ENCODE peak calls at places on chromosomes 11 and 22, in seven cellular contexts. U is heart left ventricle, J is endothelial cell of umbilical vein, G is sigmoid colon, X is uterus, Y is stomach, Q is tibial nerve. O is an unnamed sample.

GRCh38 chr22:23815781-23816551 is 22.8 kb downstream of the DERL3 start:
- DNase-seq in U (no peak), J (no peak), G (no peak), X (no peak), Y (no peak), Q (no peak), O (no peak)

GRCh38 chr22:48866906-48867597 is 960.6 kb downstream of the BRD1 start:
- DNase-seq in U (no peak), J (no peak), G (peak; percentile 53), X (no peak), Y (no peak), Q (no peak), O (no peak)

GRCh38 chr11:12143461-12144258 is 33.3 kb downstream of the MICAL2 start:
- DNase-seq in U (no peak), J (no peak), G (no peak), X (no peak), Y (no peak), Q (no peak), O (no peak)

GRCh38 chr22:38109391-38110000 is 988 bp downstream of the BAIAP2L2 start:
- DNase-seq in U (peak; percentile 44), J (no peak), G (no peak), X (no peak), Y (no peak), Q (no peak), O (no peak)

GRCh38 chr11:128328955-128329551 is 258.3 kb downstream of the ETS1 start:
- DNase-seq in U (no peak), J (peak; percentile 93), G (no peak), X (no peak), Y (no peak), Q (no peak), O (no peak)

GRCh38 chr11:118928870-118929495 is 3.3 kb upstream of the BCL9L start:
- DNase-seq in U (peak; percentile 82), J (peak; percentile 79), G (peak; percentile 88), X (peak; percentile 70), Y (no peak), Q (no peak), O (no peak)

GRCh38 chr11:70445091-70445490 is 46.8 kb downstream of the CTTN start:
- DNase-seq in U (no peak), J (no peak), G (peak; percentile 6), X (no peak), Y (no peak), Q (no peak), O (no peak)

GRCh38 chr11:6571434-6572008 is 31.9 kb downstream of the RRP8 start:
- DNase-seq in U (no peak), J (no peak), G (no peak), X (no peak), Y (no peak), Q (no peak), O (no peak)

GRCh38 chr11:36748856-36749255 is 150.8 kb upstream of the RAG2 start:
- DNase-seq in U (no peak), J (no peak), G (no peak), X (no peak), Y (no peak), Q (no peak), O (no peak)

GRCh38 chr11:8291421-8292350 is 28.0 kb upstream of the LMO1 start:
- DNase-seq in U (no peak), J (no peak), G (peak; percentile 52), X (no peak), Y (no peak), Q (no peak), O (peak; percentile 66)

GRCh38 chr22:49134076-49134475 is 693.6 kb downstream of the BRD1 start:
- DNase-seq in U (no peak), J (no peak), G (peak; percentile 32), X (no peak), Y (no peak), Q (no peak), O (no peak)

GRCh38 chr22:26849575-26849974 is 192.2 kb downstream of the MIAT start:
- DNase-seq in U (no peak), J (no peak), G (no peak), X (no peak), Y (no peak), Q (no peak), O (peak; percentile 26)

GRCh38 chr11:5690216-5690615 is 626 bp downstream of the TRIM22 start:
- DNase-seq in U (no peak), J (peak; percentile 84), G (no peak), X (no peak), Y (no peak), Q (peak; percentile 17), O (no peak)

GRCh38 chr11:122677256-122677655 is 21.7 kb downstream of the UBASH3B start:
- DNase-seq in U (no peak), J (no peak), G (no peak), X (no peak), Y (no peak), Q (no peak), O (no peak)

GRCh38 chr11:1260023-1260501 is 37.2 kb downstream of the MUC5B start:
- DNase-seq in U (peak; percentile 69), J (no peak), G (no peak), X (no peak), Y (peak; percentile 41), Q (no peak), O (no peak)

GRCh38 chr11:107549253-107549953 is 16.1 kb downstream of the ALKBH8 start:
- DNase-seq in U (no peak), J (peak; percentile 64), G (no peak), X (no peak), Y (no peak), Q (no peak), O (no peak)

GRCh38 chr11:88534185-88534584 is 196.6 kb upstream of the CTSC start:
- DNase-seq in U (no peak), J (no peak), G (no peak), X (no peak), Y (no peak), Q (no peak), O (no peak)

GRCh38 chr22:19497245-19497644 is 17.5 kb downstream of the CDC45 start:
- DNase-seq in U (no peak), J (peak; percentile 86), G (no peak), X (no peak), Y (no peak), Q (no peak), O (no peak)

GRCh38 chr11:9330387-9331384 is 16.3 kb upstream of the TMEM41B start:
- DNase-seq in U (no peak), J (no peak), G (no peak), X (no peak), Y (no peak), Q (no peak), O (no peak)

GRCh38 chr11:115390441-115390840 is 113.8 kb downstream of the CADM1 start:
- DNase-seq in U (no peak), J (no peak), G (no peak), X (no peak), Y (no peak), Q (no peak), O (no peak)

GRCh38 chr11:44338031-44338430 is 28.1 kb upstream of the ALX4 start:
- DNase-seq in U (no peak), J (no peak), G (no peak), X (no peak), Y (no peak), Q (no peak), O (no peak)

GRCh38 chr11:70742553-70743291 is 344.4 kb downstream of the CTTN start:
- DNase-seq in U (no peak), J (no peak), G (no peak), X (no peak), Y (peak; percentile 82), Q (no peak), O (no peak)

GRCh38 chr22:49586244-49586748 is 241.4 kb downstream of the BRD1 start:
- DNase-seq in U (no peak), J (peak; percentile 2), G (no peak), X (no peak), Y (no peak), Q (no peak), O (no peak)

GRCh38 chr11:83816572-83817187 is 530.5 kb upstream of the CCDC90B start:
- DNase-seq in U (no peak), J (peak; percentile 29), G (no peak), X (no peak), Y (no peak), Q (no peak), O (no peak)

GRCh38 chr22:39462443-39463147 is 5.8 kb downstream of the MGAT3 start:
- DNase-seq in U (peak; percentile 81), J (no peak), G (no peak), X (no peak), Y (no peak), Q (no peak), O (no peak)

GRCh38 chr11:68106165-68106940 is 14.8 kb downstream of the CHKA start:
- DNase-seq in U (no peak), J (peak; percentile 57), G (peak; percentile 25), X (no peak), Y (peak; percentile 80), Q (no peak), O (no peak)

GRCh38 chr22:30875481-30876215 is 92.9 kb downstream of the MORC2 start:
- DNase-seq in U (peak; percentile 74), J (no peak), G (peak; percentile 62), X (no peak), Y (no peak), Q (no peak), O (peak; percentile 77)

GRCh38 chr11:35082322-35083180 is 56.4 kb upstream of the CD44 start:
- DNase-seq in U (peak; percentile 77), J (no peak), G (peak; percentile 75), X (peak; percentile 66), Y (peak; percentile 51), Q (peak; percentile 42), O (peak; percentile 84)
- TF ChIP-seq POLR2A in U (no peak), J (no peak), G (no peak), X (no peak), Y (no peak), Q (no peak), O (no peak)

GRCh38 chr11:116837231-116838091 is at the start of gene APOA1:
- DNase-seq in U (no peak), J (no peak), G (peak; percentile 42), X (peak; percentile 27), Y (no peak), Q (no peak), O (no peak)
- TF ChIP-seq POLR2A in U (no peak), J (no peak), G (no peak), X (no peak), Y (no peak), Q (no peak), O (no peak)

DNA sequence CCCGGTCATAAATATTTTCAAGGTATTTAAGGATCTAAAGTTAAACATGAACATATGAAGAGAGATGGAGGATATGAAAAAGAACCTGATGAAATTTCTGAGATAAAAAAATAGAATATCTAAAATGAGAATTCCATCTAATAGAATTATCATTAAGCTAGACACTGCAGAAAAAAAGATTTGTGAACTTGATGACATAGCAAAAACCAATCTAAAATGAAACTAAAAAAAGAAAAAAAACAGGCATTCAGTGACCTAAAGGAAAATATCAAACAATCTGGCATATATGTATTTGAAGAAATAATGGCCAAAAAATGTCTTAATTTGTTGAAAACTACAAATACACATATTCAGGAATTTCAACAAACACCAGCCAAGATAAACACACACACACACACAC is 81.6 kb upstream of the ZC3H12C start:
- DNase-seq in U (no peak), J (no peak), G (no peak), X (no peak), Y (no peak), Q (no peak), O (no peak)
- TF ChIP-seq POLR2A in U (no peak), J (no peak), G (no peak), X (no peak), Y (no peak), Q (no peak), O (no peak)

DNA sequence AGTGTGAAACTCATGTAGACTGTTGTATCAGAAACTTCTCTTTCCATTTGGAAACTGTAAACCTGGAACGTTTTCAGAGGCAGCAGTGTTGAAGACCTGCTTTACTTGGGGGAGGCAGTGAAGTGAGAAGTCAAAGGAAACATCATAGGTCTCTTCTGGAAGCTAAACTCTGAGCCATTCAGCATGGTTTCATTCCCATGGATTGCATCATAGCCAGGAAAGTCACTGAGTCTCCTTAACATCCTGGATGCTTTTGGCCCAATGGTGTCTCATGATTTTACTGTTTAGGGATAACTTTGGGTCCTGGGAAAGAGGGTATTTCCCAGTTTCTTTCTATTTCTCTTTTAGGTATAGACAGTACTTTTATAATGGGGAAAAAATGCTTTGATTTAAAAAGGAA is 153.2 kb upstream of the E2F8 start:
- DNase-seq in U (no peak), J (no peak), G (no peak), X (no peak), Y (no peak), Q (peak; percentile 33), O (no peak)
- TF ChIP-seq POLR2A in U (no peak), J (no peak), G (no peak), X (no peak), Y (no peak), Q (no peak), O (no peak)